ENCODE peak calls at places on chromosome 17, in seven cellular contexts. O is colonic mucosa; L is adipocyte; N is A549; H is SJSA1; E is GM23248; P is CD4-positive, CD25-positive, alpha-beta regulatory T cell. R is an unnamed sample.
A peak's percentile ranks its signal among the peaks of the same experiment; 100 is the strongest.

GRCh38 chr17:62819511-62820221 is 11.6 kb upstream of the MARCHF10 start:
- DNase-seq in O (no peak), L (peak; percentile 97), N (peak; percentile 96), H (peak; percentile 95), E (peak; percentile 99), P (no peak), R (no peak)

GRCh38 chr17:45264430-45264829 is 2.5 kb upstream of the SPATA32 start:
- DNase-seq in O (no peak), L (no peak), N (no peak), H (no peak), E (no peak), P (no peak), R (no peak)

GRCh38 chr17:64128787-64129514 is 993 bp downstream of the ERN1 start:
- DNase-seq in O (peak; percentile 62), L (peak; percentile 69), N (peak; percentile 51), H (no peak), E (peak; percentile 68), P (no peak), R (no peak)

GRCh38 chr17:39928868-39929651 is 1.5 kb downstream of the LRRC3C start:
- DNase-seq in O (no peak), L (peak; percentile 75), N (peak; percentile 62), H (no peak), E (peak; percentile 97), P (no peak), R (no peak)

GRCh38 chr17:68196394-68197090 is 51.3 kb upstream of the AMZ2 start:
- DNase-seq in O (no peak), L (peak; percentile 34), N (no peak), H (no peak), E (peak; percentile 28), P (no peak), R (no peak)

GRCh38 chr17:82935944-82936767 is 96.3 kb upstream of the ZNF750 start:
- DNase-seq in O (no peak), L (no peak), N (no peak), H (no peak), E (no peak), P (no peak), R (peak; percentile 30)

GRCh38 chr17:42754782-42755181 is 6.2 kb upstream of the RAMP2 start:
- DNase-seq in O (no peak), L (no peak), N (no peak), H (no peak), E (peak; percentile 70), P (no peak), R (no peak)

GRCh38 chr17:8862213-8863056 is 5.0 kb downstream of the PIK3R6 start:
- DNase-seq in O (no peak), L (no peak), N (no peak), H (no peak), E (peak; percentile 12), P (no peak), R (no peak)

GRCh38 chr17:31269597-31269996 is 27.4 kb downstream of the OMG start:
- DNase-seq in O (no peak), L (peak; percentile 86), N (peak; percentile 53), H (peak; percentile 91), E (peak; percentile 93), P (no peak), R (no peak)

GRCh38 chr17:44921122-44921882 is 6.0 kb upstream of the GFAP start:
- DNase-seq in O (no peak), L (no peak), N (no peak), H (no peak), E (no peak), P (no peak), R (no peak)

GRCh38 chr17:28059675-28060074 is 17.2 kb downstream of the NLK start:
- DNase-seq in O (no peak), L (no peak), N (no peak), H (no peak), E (no peak), P (no peak), R (no peak)

GRCh38 chr17:62032480-62032879 is 32.6 kb downstream of the MED13 start:
- DNase-seq in O (no peak), L (no peak), N (no peak), H (no peak), E (no peak), P (no peak), R (no peak)

GRCh38 chr17:50036455-50037320 is 19.2 kb upstream of the ITGA3 start:
- DNase-seq in O (no peak), L (no peak), N (no peak), H (no peak), E (no peak), P (no peak), R (no peak)

GRCh38 chr17:63848834-63849689 is 6.6 kb upstream of the SMARCD2 start:
- DNase-seq in O (peak; percentile 90), L (peak; percentile 92), N (peak; percentile 99), H (peak; percentile 92), E (peak; percentile 97), P (peak; percentile 92), R (peak; percentile 93)

GRCh38 chr17:27241346-27241946 is 52.5 kb upstream of the WSB1 start:
- DNase-seq in O (no peak), L (no peak), N (peak; percentile 20), H (no peak), E (peak; percentile 74), P (no peak), R (no peak)

GRCh38 chr17:79803997-79804855 is 7.3 kb upstream of the CBX8 start:
- DNase-seq in O (no peak), L (no peak), N (no peak), H (no peak), E (no peak), P (no peak), R (no peak)

GRCh38 chr17:7217113-7217987 is 2.3 kb downstream of the DLG4 start:
- DNase-seq in O (no peak), L (peak; percentile 83), N (peak; percentile 76), H (no peak), E (peak; percentile 88), P (no peak), R (no peak)

GRCh38 chr17:63697341-63698286 is 2.3 kb downstream of the LIMD2 start:
- DNase-seq in O (peak; percentile 73), L (peak; percentile 30), N (peak; percentile 69), H (peak; percentile 72), E (peak; percentile 61), P (peak; percentile 87), R (peak; percentile 84)

GRCh38 chr17:31803494-31804213 is 55.4 kb downstream of the COPRS start:
- DNase-seq in O (peak; percentile 51), L (no peak), N (peak; percentile 72), H (no peak), E (no peak), P (no peak), R (no peak)

GRCh38 chr17:13541032-13541480 is 60.7 kb downstream of the HS3ST3A1 start:
- DNase-seq in O (no peak), L (peak; percentile 96), N (peak; percentile 20), H (peak; percentile 55), E (peak; percentile 93), P (no peak), R (no peak)

GRCh38 chr17:50137050-50137449 is 7.1 kb upstream of the SAMD14 start:
- DNase-seq in O (no peak), L (no peak), N (no peak), H (no peak), E (no peak), P (no peak), R (no peak)

GRCh38 chr17:72287586-72287985 is 166.8 kb downstream of the SOX9 start:
- DNase-seq in O (peak; percentile 22), L (no peak), N (no peak), H (no peak), E (no peak), P (no peak), R (no peak)

GRCh38 chr17:39863918-39864746 is at the start of gene IKZF3:
- DNase-seq in O (peak; percentile 70), L (peak; percentile 40), N (peak; percentile 62), H (no peak), E (peak; percentile 37), P (peak; percentile 71), R (peak; percentile 83)

GRCh38 chr17:57892820-57893595 is 43.2 kb upstream of the MRPS23 start:
- DNase-seq in O (peak; percentile 80), L (peak; percentile 98), N (peak; percentile 92), H (peak; percentile 94), E (peak; percentile 100), P (peak; percentile 8), R (no peak)

GRCh38 chr17:57889892-57890856 is 40.3 kb upstream of the MRPS23 start:
- DNase-seq in O (peak; percentile 65), L (peak; percentile 89), N (peak; percentile 72), H (peak; percentile 86), E (peak; percentile 97), P (no peak), R (no peak)

GRCh38 chr17:57894848-57895247 is 45.0 kb upstream of the MRPS23 start:
- DNase-seq in O (no peak), L (no peak), N (no peak), H (no peak), E (no peak), P (no peak), R (no peak)

GRCh38 chr17:57890857-57891232 is 41.0 kb upstream of the MRPS23 start:
- DNase-seq in O (no peak), L (no peak), N (no peak), H (no peak), E (no peak), P (no peak), R (no peak)

GRCh38 chr17:57892146-57892819 is 42.4 kb upstream of the MRPS23 start:
- DNase-seq in O (peak; percentile 93), L (peak; percentile 96), N (peak; percentile 92), H (peak; percentile 91), E (peak; percentile 92), P (peak; percentile 63), R (peak; percentile 79)
- H3K4me1 ChIP-seq in O (peaks cover 4% of the 10 kb centered on the region), L (peaks cover 68% of the 10 kb centered on the region), N (peaks cover 81% of the 10 kb centered on the region), H (peaks cover 51% of the 10 kb centered on the region), E (peaks cover 63% of the 10 kb centered on the region), P (no peaks in the 10 kb centered on the region), R (peaks cover 7% of the 10 kb centered on the region)

GRCh38 chr17:66411498-66411897 is 109.1 kb downstream of the PRKCA start:
- DNase-seq in O (no peak), L (no peak), N (no peak), H (peak; percentile 23), E (no peak), P (no peak), R (no peak)
- H3K4me1 ChIP-seq in O (peaks cover 24% of the 10 kb centered on the region), L (no peaks in the 10 kb centered on the region), N (peaks cover 37% of the 10 kb centered on the region), H (no peaks in the 10 kb centered on the region), E (no peaks in the 10 kb centered on the region), P (peaks cover 16% of the 10 kb centered on the region), R (peaks cover 62% of the 10 kb centered on the region)

DNA sequence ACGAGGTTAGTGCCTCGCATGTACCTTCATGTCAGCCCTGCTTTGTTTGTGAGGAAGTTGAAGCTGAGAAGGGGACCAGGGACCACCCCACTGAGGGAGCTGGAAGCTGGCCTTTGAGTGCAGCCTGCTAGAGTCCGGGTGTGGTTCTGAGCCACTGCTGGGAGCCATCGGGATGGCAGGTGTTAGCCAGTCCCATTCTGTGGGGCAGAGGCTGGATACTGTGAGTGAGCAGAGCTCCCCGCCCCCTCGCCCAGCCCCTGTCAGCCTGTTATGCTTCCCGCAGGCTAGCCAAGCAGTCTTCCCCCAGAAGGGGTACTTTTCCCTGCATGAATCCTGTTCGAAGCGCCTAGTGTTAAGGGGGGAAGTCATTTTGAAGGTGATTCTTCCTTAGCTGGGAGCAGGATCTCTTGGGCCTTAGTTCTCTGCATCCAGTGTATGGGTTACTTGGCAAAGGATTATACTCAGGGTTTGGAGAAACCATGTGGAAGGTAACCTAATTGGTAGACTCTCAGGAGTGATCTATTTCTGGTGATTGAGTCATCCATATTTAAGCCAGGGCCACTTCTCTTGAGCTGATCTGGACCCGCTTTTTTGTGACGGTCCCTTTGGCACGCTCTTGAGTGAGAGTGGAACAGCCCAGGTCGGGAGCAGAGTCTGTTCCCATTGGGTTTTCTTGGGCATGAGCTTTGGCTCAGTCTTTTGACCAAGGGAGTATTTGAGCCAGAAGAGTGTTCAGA is 23.8 kb downstream of the AKAP1 start:
- DNase-seq in O (peak; percentile 74), L (no peak), N (no peak), H (no peak), E (no peak), P (no peak), R (no peak)
- H3K4me1 ChIP-seq in O (peaks cover 19% of the 10 kb centered on the region), L (peaks cover 30% of the 10 kb centered on the region), N (peaks cover 30% of the 10 kb centered on the region), H (peaks cover 27% of the 10 kb centered on the region), E (peaks cover 7% of the 10 kb centered on the region), P (no peaks in the 10 kb centered on the region), R (no peaks in the 10 kb centered on the region)

GRCh38 chr17:493666-494065 is 141.1 kb upstream of the RPH3AL start:
- DNase-seq in O (no peak), L (no peak), N (no peak), H (no peak), E (no peak), P (no peak), R (no peak)
- H3K4me1 ChIP-seq in O (peaks cover 3% of the 10 kb centered on the region), L (peaks cover 10% of the 10 kb centered on the region), N (peaks cover 14% of the 10 kb centered on the region), H (peaks cover 15% of the 10 kb centered on the region), E (peaks cover 8% of the 10 kb centered on the region), P (peaks cover 20% of the 10 kb centered on the region), R (peaks cover 31% of the 10 kb centered on the region)